ENCODE peak calls at places on chromosome 7, in ten cellular contexts. S, R, K, C, H, D, J, Q, U and M are unnamed samples.

GRCh38 chr7:150383710-150384397 is 4.7 kb downstream of the ZNF775 start:
- DNase-seq in Q (no peak), J (peak), H (peak), R (no peak), K (no peak), C (peak), D (no peak), U (no peak), S (no peak), M (peak)

GRCh38 chr7:17779381-17779780 is 160.9 kb downstream of the SNX13 start:
- DNase-seq in R (no peak), J (no peak), H (no peak), K (no peak), D (no peak), C (no peak), U (no peak), S (no peak), Q (no peak), M (no peak)

GRCh38 chr7:95526128-95526738 is 40.5 kb downstream of the ASB4 start:
- DNase-seq in C (no peak), H (no peak), R (no peak), J (no peak), S (no peak), Q (no peak), U (no peak), K (no peak), D (no peak), M (no peak)

GRCh38 chr7:95335093-95335492 is 10.8 kb upstream of the PON1 start:
- DNase-seq in K (no peak), H (no peak), S (no peak), J (no peak), Q (no peak), C (peak), U (peak), D (peak), R (peak), M (no peak)

GRCh38 chr7:135831451-135832220 is 83.0 kb upstream of the FAM180A start:
- DNase-seq in R (no peak), Q (no peak), S (no peak), H (no peak), D (no peak), J (no peak), K (no peak), U (no peak), C (no peak), M (no peak)

GRCh38 chr7:119974972-119975371 is 298.0 kb upstream of the KCND2 start:
- DNase-seq in S (no peak), Q (no peak), R (no peak), U (peak), J (no peak), D (no peak), K (no peak), C (no peak), H (no peak), M (no peak)

GRCh38 chr7:101933028-101933427 is 115.6 kb downstream of the CUX1 start:
- DNase-seq in Q (no peak), K (no peak), C (no peak), R (no peak), U (no peak), J (no peak), D (no peak), H (no peak), S (no peak), M (no peak)

GRCh38 chr7:14690486-14690885 is 212.1 kb downstream of the DGKB start:
- DNase-seq in U (no peak), K (no peak), C (no peak), S (no peak), H (no peak), D (no peak), Q (no peak), R (no peak), J (no peak), M (no peak)

GRCh38 chr7:32677593-32677992 is 182.3 kb downstream of the AVL9 start:
- DNase-seq in H (no peak), J (no peak), C (no peak), D (no peak), S (no peak), Q (no peak), U (no peak), K (no peak), R (no peak), M (no peak)

GRCh38 chr7:42677751-42678231 is 234.1 kb downstream of the C7orf25 start:
- DNase-seq in U (peak), J (no peak), R (peak), H (no peak), K (no peak), Q (no peak), C (no peak), S (no peak), D (peak), M (no peak)

GRCh38 chr7:22116451-22117027 is 170.8 kb upstream of the CDCA7L start:
- DNase-seq in K (no peak), H (no peak), S (no peak), U (no peak), J (no peak), R (no peak), C (no peak), D (no peak), Q (no peak), M (no peak)